ENCODE peak calls at places on chromosomes 11 and 22, in five cellular contexts. J, M, K, P and T are unnamed samples.

GRCh38 chr11:128180446-128181089 is 406.8 kb downstream of the ETS1 start:
- DNase-seq in J (peak), P (peak), K (peak), M (no peak), T (no peak)

GRCh38 chr22:37632174-37633081 is 7.0 kb upstream of the SH3BP1 start:
- DNase-seq in M (no peak), K (no peak), P (no peak), J (no peak), T (no peak)

GRCh38 chr22:40418366-40419201 is 48.2 kb downstream of the SGSM3 start:
- DNase-seq in J (no peak), P (no peak), M (no peak), K (no peak), T (no peak)

GRCh38 chr11:102664001-102664752 is 39.0 kb upstream of the MMP20 start:
- DNase-seq in M (peak), K (no peak), J (no peak), P (peak), T (no peak)

GRCh38 chr22:45905924-45906865 is 70.8 kb downstream of the WNT7B start:
- DNase-seq in J (no peak), M (no peak), K (peak), P (peak), T (no peak)

GRCh38 chr11:28117712-28118111 is 9.5 kb downstream of the METTL15 start:
- DNase-seq in M (no peak), J (no peak), P (no peak), K (no peak), T (no peak)

GRCh38 chr11:74948546-74948897 is 369 bp downstream of the XRRA1 start:
- DNase-seq in M (no peak), J (peak), P (no peak), K (peak), T (no peak)

GRCh38 chr22:34858026-34858425 is 207.9 kb upstream of the ISX start:
- DNase-seq in P (no peak), K (no peak), M (no peak), J (no peak), T (no peak)

GRCh38 chr22:50473855-50474671 is 772 bp downstream of the SBF1 start:
- DNase-seq in M (peak), K (peak), J (no peak), P (peak), T (peak)

GRCh38 chr11:67351275-67352005 is 1.9 kb downstream of the POLD4 start:
- DNase-seq in K (peak), P (peak), M (peak), J (peak), T (peak)

GRCh38 chr11:100397401-100397800 is 289.7 kb upstream of the ARHGAP42 start:
- DNase-seq in K (no peak), M (no peak), J (no peak), P (no peak), T (no peak)

GRCh38 chr22:46457502-46458488 is 79.6 kb downstream of the CELSR1 start:
- DNase-seq in K (peak), M (no peak), J (no peak), P (peak), T (no peak)

GRCh38 chr11:123187670-123188507 is 7.2 kb downstream of the CLMP start:
- DNase-seq in K (peak), P (peak), M (no peak), J (no peak), T (no peak)

GRCh38 chr11:61679893-61680621 is at the start of gene DAGLA:
- DNase-seq in P (peak), J (peak), K (peak), M (peak), T (peak)